ENCODE peak calls at places on chromosome 15, in nine cellular contexts. One of them, this sample, is unnamed.

GRCh38 chr15:70147778-70148177 is 50.1 kb upstream of the TLE3 start:
- DNase-seq in breast epithelium: no peak
- DNase-seq in spleen: no peak
- DNase-seq in H1: no peak
- DNase-seq in thyroid gland: no peak
- DNase-seq in HepG2: no peak
- DNase-seq in A549: no peak
- DNase-seq in uterus: no peak
- DNase-seq in IMR-90: no peak
- DNase-seq in this sample: no peak

GRCh38 chr15:29822685-29823459 is 604 bp upstream of the TJP1 start:
- DNase-seq in breast epithelium: peak; percentile 71
- DNase-seq in spleen: no peak
- DNase-seq in H1: no peak
- DNase-seq in thyroid gland: peak; percentile 71
- DNase-seq in HepG2: peak; percentile 66
- DNase-seq in A549: peak; percentile 65
- DNase-seq in uterus: peak; percentile 69
- DNase-seq in IMR-90: peak; percentile 83
- DNase-seq in this sample: peak; percentile 89

GRCh38 chr15:85500060-85500708 is 119.8 kb downstream of the AKAP13 start:
- DNase-seq in breast epithelium: no peak
- DNase-seq in spleen: no peak
- DNase-seq in H1: no peak
- DNase-seq in thyroid gland: no peak
- DNase-seq in HepG2: no peak
- DNase-seq in A549: no peak
- DNase-seq in uterus: no peak
- DNase-seq in IMR-90: no peak
- DNase-seq in this sample: no peak

GRCh38 chr15:80926126-80926525 is 63.5 kb downstream of the MESD start:
- DNase-seq in breast epithelium: no peak
- DNase-seq in spleen: no peak
- DNase-seq in H1: no peak
- DNase-seq in thyroid gland: no peak
- DNase-seq in HepG2: no peak
- DNase-seq in A549: no peak
- DNase-seq in uterus: no peak
- DNase-seq in IMR-90: no peak
- DNase-seq in this sample: no peak

GRCh38 chr15:68930268-68931022 is at the start of gene SPESP1:
- DNase-seq in breast epithelium: no peak
- DNase-seq in spleen: peak; percentile 91
- DNase-seq in H1: no peak
- DNase-seq in thyroid gland: peak; percentile 62
- DNase-seq in HepG2: no peak
- DNase-seq in A549: no peak
- DNase-seq in uterus: peak; percentile 52
- DNase-seq in IMR-90: peak; percentile 62
- DNase-seq in this sample: peak; percentile 76

GRCh38 chr15:96629501-96629900 is 299.0 kb downstream of the NR2F2 start:
- DNase-seq in breast epithelium: no peak
- DNase-seq in spleen: peak; percentile 51
- DNase-seq in H1: no peak
- DNase-seq in thyroid gland: peak; percentile 5
- DNase-seq in HepG2: no peak
- DNase-seq in A549: no peak
- DNase-seq in uterus: peak; percentile 60
- DNase-seq in IMR-90: no peak
- DNase-seq in this sample: peak; percentile 24

GRCh38 chr15:71505962-71506361 is 304.4 kb upstream of the NR2E3 start:
- DNase-seq in breast epithelium: no peak
- DNase-seq in spleen: no peak
- DNase-seq in H1: no peak
- DNase-seq in thyroid gland: no peak
- DNase-seq in HepG2: no peak
- DNase-seq in A549: no peak
- DNase-seq in uterus: no peak
- DNase-seq in IMR-90: no peak
- DNase-seq in this sample: no peak

GRCh38 chr15:68154923-68155559 is 50.1 kb downstream of the CALML4 start:
- DNase-seq in breast epithelium: no peak
- DNase-seq in spleen: no peak
- DNase-seq in H1: peak; percentile 5
- DNase-seq in thyroid gland: peak; percentile 59
- DNase-seq in HepG2: peak; percentile 53
- DNase-seq in A549: peak; percentile 39
- DNase-seq in uterus: peak; percentile 33
- DNase-seq in IMR-90: peak; percentile 70
- DNase-seq in this sample: peak; percentile 75

GRCh38 chr15:90419738-90420487 is 31.9 kb downstream of the IQGAP1 start:
- DNase-seq in breast epithelium: no peak
- DNase-seq in spleen: no peak
- DNase-seq in H1: no peak
- DNase-seq in thyroid gland: no peak
- DNase-seq in HepG2: no peak
- DNase-seq in A549: peak; percentile 58
- DNase-seq in uterus: no peak
- DNase-seq in IMR-90: peak; percentile 92
- DNase-seq in this sample: no peak

GRCh38 chr15:39300451-39301153 is 280.3 kb upstream of the THBS1 start:
- DNase-seq in breast epithelium: no peak
- DNase-seq in spleen: no peak
- DNase-seq in H1: no peak
- DNase-seq in thyroid gland: no peak
- DNase-seq in HepG2: no peak
- DNase-seq in A549: peak; percentile 15
- DNase-seq in uterus: no peak
- DNase-seq in IMR-90: peak; percentile 66
- DNase-seq in this sample: no peak

DNA sequence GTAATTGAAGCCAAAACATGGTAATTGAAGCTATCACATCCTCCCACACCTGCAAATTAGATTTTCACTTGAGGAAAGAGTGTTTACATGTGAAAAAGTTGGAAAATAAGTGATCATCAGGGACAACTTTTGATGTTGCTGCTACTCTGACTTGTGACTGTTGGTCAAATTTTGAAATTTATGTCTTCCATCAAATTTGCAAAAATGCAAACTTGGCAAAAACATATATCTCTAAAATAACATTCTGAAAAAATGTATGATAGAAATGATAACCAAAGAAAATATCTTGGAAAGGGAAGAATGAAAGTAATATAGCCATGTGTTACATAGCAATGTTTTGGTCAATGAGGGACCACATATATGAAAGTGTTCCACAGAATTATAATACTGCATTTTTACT is 703.9 kb upstream of the SEMA6D start:
- DNase-seq in breast epithelium: no peak
- DNase-seq in spleen: no peak
- DNase-seq in H1: no peak
- DNase-seq in thyroid gland: no peak
- DNase-seq in HepG2: no peak
- DNase-seq in A549: no peak
- DNase-seq in uterus: no peak
- DNase-seq in IMR-90: no peak
- DNase-seq in this sample: no peak
- TF ChIP-seq POLR2A in breast epithelium: no peak
- TF ChIP-seq POLR2A in spleen: no peak
- TF ChIP-seq POLR2A in H1: no peak
- TF ChIP-seq POLR2A in thyroid gland: no peak
- TF ChIP-seq POLR2A in HepG2: no peak
- TF ChIP-seq POLR2A in A549: no peak
- TF ChIP-seq POLR2A in uterus: no peak
- TF ChIP-seq POLR2A in IMR-90: no peak
- TF ChIP-seq POLR2A in this sample: no peak

DNA sequence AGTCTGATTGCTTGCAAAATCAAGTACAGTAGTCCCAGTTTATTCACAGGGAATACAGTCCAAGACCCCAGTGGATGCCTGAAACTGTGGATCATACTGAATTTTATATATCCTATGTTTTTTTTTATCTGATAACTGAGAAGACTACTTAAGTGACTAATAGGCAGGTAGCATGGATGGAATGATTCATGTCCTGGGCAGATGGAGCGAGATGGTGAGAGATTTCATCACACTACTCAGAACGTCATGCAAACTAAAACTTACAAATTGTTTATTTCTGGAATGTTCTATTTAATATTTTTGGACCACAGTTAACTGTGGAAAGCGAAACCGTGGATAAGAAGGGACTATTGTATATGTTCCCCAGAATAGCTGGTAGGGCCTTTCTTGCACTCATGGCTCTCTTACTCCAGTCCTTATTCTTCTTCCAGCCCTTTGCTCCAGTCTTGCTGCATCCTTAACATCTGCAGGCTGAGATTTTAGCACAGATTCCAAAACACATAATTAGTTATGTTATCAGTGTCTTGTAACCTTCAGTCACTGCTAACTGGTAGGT is 290.0 kb downstream of the ADAMTSL3 start:
- DNase-seq in breast epithelium: no peak
- DNase-seq in spleen: no peak
- DNase-seq in H1: no peak
- DNase-seq in thyroid gland: no peak
- DNase-seq in HepG2: no peak
- DNase-seq in A549: no peak
- DNase-seq in uterus: no peak
- DNase-seq in IMR-90: peak; percentile 67
- DNase-seq in this sample: no peak
- H3K27ac ChIP-seq in breast epithelium: no peak overlapping the region
- H3K27ac ChIP-seq in spleen: no peak overlapping the region
- H3K27ac ChIP-seq in H1: no peak overlapping the region
- H3K27ac ChIP-seq in thyroid gland: no peak overlapping the region
- H3K27ac ChIP-seq in HepG2: no peak overlapping the region
- H3K27ac ChIP-seq in A549: no peak overlapping the region
- H3K27ac ChIP-seq in uterus: no peak overlapping the region
- H3K27ac ChIP-seq in IMR-90: peak overlapping the region; percentile 83
- H3K27ac ChIP-seq in this sample: no peak overlapping the region

DNA sequence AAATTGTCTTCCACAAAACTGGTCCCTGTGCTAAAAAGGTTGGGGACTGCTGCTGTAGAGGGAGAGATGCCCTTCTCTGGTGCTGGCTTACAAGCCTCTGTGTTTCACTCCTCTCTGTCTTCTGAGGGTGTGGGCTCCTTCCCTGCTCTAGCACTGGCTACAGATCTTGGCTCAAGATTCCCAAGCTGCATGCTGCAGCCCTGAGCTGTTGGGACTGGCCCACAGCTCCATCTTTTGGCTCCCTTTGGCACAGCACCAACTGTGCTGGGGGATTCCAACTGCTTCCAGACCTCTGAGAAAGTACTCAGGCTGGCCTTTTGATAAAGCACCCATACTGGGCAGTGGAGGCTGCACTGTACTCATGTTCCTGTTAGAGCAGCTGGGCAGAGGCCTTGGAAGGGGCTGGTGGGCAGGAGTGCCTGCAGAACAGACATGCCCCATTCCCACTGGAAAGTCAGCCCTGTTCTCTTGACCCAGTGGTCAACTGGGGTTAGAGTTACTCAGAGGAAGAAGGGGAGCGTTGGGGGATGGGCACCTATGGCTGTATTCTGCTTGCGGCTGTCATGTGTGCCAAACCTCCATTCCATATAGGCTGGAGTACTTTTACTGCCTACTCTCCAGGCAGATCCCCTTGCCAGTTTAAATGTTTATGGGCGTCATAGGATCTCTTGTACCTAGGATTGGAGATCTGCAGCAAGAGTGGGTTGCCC is 55.7 kb downstream of the GALK2 start:
- DNase-seq in breast epithelium: no peak
- DNase-seq in spleen: no peak
- DNase-seq in H1: peak; percentile 71
- DNase-seq in thyroid gland: no peak
- DNase-seq in HepG2: no peak
- DNase-seq in A549: no peak
- DNase-seq in uterus: no peak
- DNase-seq in IMR-90: peak; percentile 60
- DNase-seq in this sample: no peak
- TF ChIP-seq CTCF in breast epithelium: no peak
- TF ChIP-seq CTCF in spleen: no peak
- TF ChIP-seq CTCF in H1: peak; percentile 87
- TF ChIP-seq CTCF in thyroid gland: no peak
- TF ChIP-seq CTCF in HepG2: peak; percentile 67
- TF ChIP-seq CTCF in A549: peak; percentile 10
- TF ChIP-seq CTCF in uterus: no peak
- TF ChIP-seq CTCF in IMR-90: peak; percentile 37
- TF ChIP-seq CTCF in this sample: no peak

GRCh38 chr15:43776718-43777292 is at the start of gene ELL3:
- DNase-seq in breast epithelium: peak; percentile 79
- DNase-seq in spleen: peak; percentile 95
- DNase-seq in H1: peak; percentile 33
- DNase-seq in thyroid gland: peak; percentile 78
- DNase-seq in HepG2: peak; percentile 56
- DNase-seq in A549: peak; percentile 37
- DNase-seq in uterus: peak; percentile 73
- DNase-seq in IMR-90: peak; percentile 59
- DNase-seq in this sample: peak; percentile 85
- TF ChIP-seq POLR2A in breast epithelium: no peak
- TF ChIP-seq POLR2A in spleen: no peak
- TF ChIP-seq POLR2A in H1: no peak
- TF ChIP-seq POLR2A in thyroid gland: no peak
- TF ChIP-seq POLR2A in HepG2: no peak
- TF ChIP-seq POLR2A in A549: no peak
- TF ChIP-seq POLR2A in uterus: no peak
- TF ChIP-seq POLR2A in IMR-90: no peak
- TF ChIP-seq POLR2A in this sample: no peak